ENCODE peak calls at places on chromosome 16, in six cellular contexts. H is HepG2, X is H1, C is K562, U is GM12892, Z is GM12878. K is an unnamed sample.

GRCh38 chr16:81071816-81072215 is 5.2 kb downstream of the C16orf46 start:
- DNase-seq in H (peak), X (no peak), C (peak), U (no peak), Z (no peak), K (no peak)

GRCh38 chr16:66933776-66934137 is 445 bp downstream of the CIAO2B start:
- DNase-seq in H (no peak), X (no peak), C (no peak), U (no peak), Z (no peak), K (no peak)

GRCh38 chr16:21156767-21157467 is 1.6 kb upstream of the LDAF1 start:
- DNase-seq in H (peak), X (no peak), C (peak), U (peak), Z (no peak), K (peak)

GRCh38 chr16:57604177-57604576 is 24.3 kb upstream of the ADGRG1 start:
- DNase-seq in H (no peak), X (no peak), C (no peak), U (no peak), Z (no peak), K (no peak)

GRCh38 chr16:56297684-56298083 is 106.4 kb downstream of the GNAO1 start:
- DNase-seq in H (no peak), X (no peak), C (no peak), U (no peak), Z (no peak), K (no peak)

GRCh38 chr16:68590201-68590994 is 51.3 kb downstream of the ZFP90 start:
- DNase-seq in H (peak), X (peak), C (peak), U (peak), Z (no peak), K (peak)

GRCh38 chr16:21166561-21166961 is 8.1 kb downstream of the LDAF1 start:
- DNase-seq in H (no peak), X (no peak), C (no peak), U (no peak), Z (no peak), K (no peak)

GRCh38 chr16:68287276-68288251 is 23.2 kb downstream of the SLC7A6OS start:
- DNase-seq in H (no peak), X (no peak), C (no peak), U (no peak), Z (no peak), K (no peak)

GRCh38 chr16:16100631-16101030 is 122.7 kb downstream of the ABCC6 start:
- DNase-seq in H (no peak), X (no peak), C (no peak), U (no peak), Z (no peak), K (no peak)

DNA sequence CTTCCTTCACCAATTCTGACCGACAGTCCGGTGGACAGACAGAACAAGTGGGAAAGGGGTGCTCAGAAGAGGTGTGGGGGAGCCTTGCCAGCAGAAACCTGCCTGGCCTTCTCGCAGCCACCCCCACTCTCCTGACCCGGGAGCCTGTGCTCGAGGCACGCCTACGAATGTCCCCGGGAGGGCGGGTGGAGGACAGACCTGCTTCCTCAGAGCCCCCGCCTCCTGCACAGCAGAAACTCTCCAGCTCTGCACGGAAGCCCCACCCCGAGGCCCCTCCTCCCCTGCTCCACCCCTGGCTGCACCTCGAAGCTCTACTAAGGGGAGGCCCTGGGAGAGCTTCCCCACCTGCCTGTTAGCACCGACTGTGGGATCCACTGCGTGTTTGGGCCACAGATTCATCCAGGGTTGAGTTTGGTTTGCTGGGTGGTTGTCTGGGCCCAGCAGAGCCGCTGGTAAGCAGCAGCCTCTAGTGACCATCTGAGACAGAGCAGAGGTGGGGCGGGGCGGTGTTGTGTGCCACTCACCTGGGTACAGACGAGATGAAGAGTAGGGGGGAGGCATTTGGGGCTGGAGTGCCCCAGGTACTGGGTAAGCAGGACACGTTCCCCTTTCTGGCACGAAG is 6.2 kb downstream of the TAF1C start:
- DNase-seq in H (no peak), X (no peak), C (peak), U (no peak), Z (no peak), K (no peak)
- TF ChIP-seq POLR2AphosphoS5 in H (no peak), X (no peak), C (no peak), U (no peak), Z (no peak), K (no peak)

DNA sequence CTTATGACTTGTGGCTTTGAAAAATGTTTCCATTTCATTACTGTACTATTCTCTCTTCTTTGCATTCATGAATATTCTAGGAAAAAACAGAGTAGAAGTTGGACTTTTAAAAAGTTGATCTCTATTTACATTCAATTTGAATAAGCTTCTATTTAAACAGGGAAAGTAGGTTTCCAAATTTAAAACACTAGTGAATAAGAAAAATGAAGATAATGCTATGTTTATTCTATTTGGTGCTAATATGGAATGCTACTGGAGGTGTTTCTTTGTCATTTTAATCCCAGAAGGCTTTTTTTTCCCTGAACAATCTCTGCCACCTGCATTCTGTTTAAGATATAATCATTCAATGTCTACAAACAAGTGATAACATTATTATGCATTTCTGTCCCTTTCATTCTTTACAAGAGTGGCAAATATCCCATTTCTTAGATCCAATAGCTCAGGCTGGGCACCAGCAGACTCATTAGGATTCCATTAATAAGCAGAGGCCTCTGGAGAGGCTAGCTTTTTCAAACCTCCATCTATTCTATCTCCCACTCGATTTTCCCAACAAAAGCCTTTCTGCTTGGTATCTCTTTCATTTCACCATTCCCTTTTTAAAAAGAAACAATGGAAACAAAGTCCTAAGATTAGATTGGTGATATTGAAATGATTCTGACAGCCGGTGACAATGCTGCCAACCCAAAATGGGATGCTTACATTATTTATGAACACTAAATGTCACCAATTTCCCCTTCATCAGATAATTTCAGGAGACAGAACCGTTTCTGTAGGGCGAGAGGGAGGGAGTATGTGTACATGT is 1001.7 kb upstream of the CDH8 start:
- DNase-seq in H (no peak), X (no peak), C (no peak), U (no peak), Z (no peak), K (no peak)
- TF ChIP-seq TAF1 in H (no peak), X (no peak), C (no peak), U (no peak), Z (no peak), K (no peak)

GRCh38 chr16:3134338-3135119 is at the start of gene ZNF213:
- DNase-seq in H (peak), X (peak), C (peak), U (peak), Z (peak), K (peak)
- TF ChIP-seq POLR2A in H (no peak), X (peak), C (peak), U (peak), Z (peak), K (peak)

GRCh38 chr16:53992057-53992378 is 288.1 kb downstream of the FTO start:
- DNase-seq in H (no peak), X (no peak), C (no peak), U (no peak), Z (no peak), K (no peak)
- TF ChIP-seq POLR2AphosphoS5 in H (no peak), X (no peak), C (no peak), U (no peak), Z (no peak), K (no peak)

GRCh38 chr16:83301966-83302365 is 505.8 kb upstream of the HSBP1 start:
- DNase-seq in H (no peak), X (no peak), C (no peak), U (no peak), Z (no peak), K (no peak)

GRCh38 chr16:83296505-83296904 is 511.3 kb upstream of the HSBP1 start:
- DNase-seq in H (no peak), X (no peak), C (no peak), U (no peak), Z (no peak), K (no peak)

GRCh38 chr16:83305092-83305491 is 502.7 kb upstream of the HSBP1 start:
- DNase-seq in H (no peak), X (no peak), C (no peak), U (no peak), Z (no peak), K (no peak)

GRCh38 chr16:83298541-83298940 is 509.2 kb upstream of the HSBP1 start:
- DNase-seq in H (no peak), X (no peak), C (no peak), U (no peak), Z (no peak), K (no peak)

DNA sequence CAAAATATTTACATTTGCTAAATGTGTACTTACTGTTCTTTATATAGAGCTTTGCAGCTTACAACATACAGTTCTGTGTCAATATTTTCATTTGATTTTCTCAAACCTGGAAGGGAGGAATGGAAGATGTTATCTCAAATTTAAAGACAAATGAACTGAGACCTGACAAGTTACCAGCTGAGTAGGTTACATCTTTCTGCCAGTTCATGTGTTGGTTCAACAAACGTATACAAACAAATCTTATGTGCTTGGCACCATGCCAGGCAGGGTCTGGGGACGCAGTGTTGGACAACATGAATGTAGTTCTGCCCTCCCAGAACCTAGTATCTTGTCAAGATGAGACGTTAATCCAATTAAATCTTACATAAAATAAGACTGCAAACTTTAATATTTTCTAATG is 507.5 kb upstream of the HSBP1 start:
- DNase-seq in H (no peak), X (no peak), C (no peak), U (no peak), Z (no peak), K (no peak)
- TF ChIP-seq TAF1 in H (no peak), X (no peak), C (no peak), U (no peak), Z (no peak), K (no peak)